ENCODE peak calls at places on chromosomes 13 and 19, in five cellular contexts. One of them, this sample, is unnamed.

GRCh38 chr19:5314012-5314906 is 26.4 kb downstream of the PTPRS start:
- DNase-seq in Ammon's horn: no peak
- DNase-seq in fibroblast of the conjunctiva: no peak
- DNase-seq in SK-N-DZ: no peak
- DNase-seq in left ventricle myocardium inferior: no peak
- DNase-seq in this sample: no peak

GRCh38 chr13:34430294-34430693 is 511.8 kb upstream of the NBEA start:
- DNase-seq in Ammon's horn: no peak
- DNase-seq in fibroblast of the conjunctiva: no peak
- DNase-seq in SK-N-DZ: no peak
- DNase-seq in left ventricle myocardium inferior: no peak
- DNase-seq in this sample: no peak

GRCh38 chr13:110388141-110388943 is 81.3 kb downstream of the COL4A2 start:
- DNase-seq in Ammon's horn: no peak
- DNase-seq in fibroblast of the conjunctiva: no peak
- DNase-seq in SK-N-DZ: no peak
- DNase-seq in left ventricle myocardium inferior: no peak
- DNase-seq in this sample: no peak

GRCh38 chr13:99656092-99656745 is 154.9 kb downstream of the TM9SF2 start:
- DNase-seq in Ammon's horn: peak; percentile 92
- DNase-seq in fibroblast of the conjunctiva: peak; percentile 69
- DNase-seq in SK-N-DZ: peak; percentile 64
- DNase-seq in left ventricle myocardium inferior: peak; percentile 67
- DNase-seq in this sample: peak; percentile 76

GRCh38 chr19:11197291-11198174 is at the start of gene KANK2:
- DNase-seq in Ammon's horn: peak; percentile 81
- DNase-seq in fibroblast of the conjunctiva: peak; percentile 43
- DNase-seq in SK-N-DZ: peak; percentile 71
- DNase-seq in left ventricle myocardium inferior: peak; percentile 88
- DNase-seq in this sample: peak; percentile 85

GRCh38 chr13:80116107-80116506 is 224.8 kb downstream of the SPRY2 start:
- DNase-seq in Ammon's horn: peak; percentile 24
- DNase-seq in fibroblast of the conjunctiva: peak; percentile 48
- DNase-seq in SK-N-DZ: no peak
- DNase-seq in left ventricle myocardium inferior: no peak
- DNase-seq in this sample: no peak

GRCh38 chr19:3480383-3481091 is at the start of gene SMIM24:
- DNase-seq in Ammon's horn: no peak
- DNase-seq in fibroblast of the conjunctiva: no peak
- DNase-seq in SK-N-DZ: no peak
- DNase-seq in left ventricle myocardium inferior: no peak
- DNase-seq in this sample: no peak

GRCh38 chr13:110028311-110028710 is 241.9 kb upstream of the IRS2 start:
- DNase-seq in Ammon's horn: no peak
- DNase-seq in fibroblast of the conjunctiva: no peak
- DNase-seq in SK-N-DZ: no peak
- DNase-seq in left ventricle myocardium inferior: no peak
- DNase-seq in this sample: no peak

GRCh38 chr19:11495885-11496284 is 9.8 kb downstream of the ZNF653 start:
- DNase-seq in Ammon's horn: no peak
- DNase-seq in fibroblast of the conjunctiva: no peak
- DNase-seq in SK-N-DZ: no peak
- DNase-seq in left ventricle myocardium inferior: no peak
- DNase-seq in this sample: no peak